ENCODE peak calls at places on chromosomes 16 and 17, in ten cellular contexts. U is activated gamma-delta T cell; B is cardiac fibroblast; R is B cell; I is germinal center; A is NCI-H774; M is left lung; T is CD4-positive, alpha-beta memory T cell; V is heart left ventricle; H is stimulated activated CD4-positive, alpha-beta T cell treated with anti-CD3 and anti-CD28 coated beads, Interleukin-1b, Interleukin-23, amount 100 ng/mL, for 1 hour. W is an unnamed sample.

GRCh38 chr16:46814790-46815189 is 16.2 kb downstream of the C16orf87 start:
- DNase-seq in T (no peak), I (no peak), M (no peak), B (no peak), H (no peak), A (no peak), U (no peak), V (no peak), R (no peak), W (no peak)

GRCh38 chr16:23388786-23389185 is 64.2 kb downstream of the COG7 start:
- DNase-seq in M (no peak), V (no peak), I (no peak), H (no peak), R (no peak), A (no peak), B (no peak), U (no peak), T (no peak), W (no peak)

GRCh38 chr17:64622931-64623654 is 39.0 kb downstream of the SMURF2 start:
- DNase-seq in I (no peak), H (no peak), U (no peak), A (no peak), M (no peak), R (no peak), B (peak), V (no peak), T (no peak), W (peak)

GRCh38 chr16:3012828-3013420 is at the start of gene CLDN9:
- DNase-seq in U (no peak), B (no peak), I (no peak), H (no peak), V (no peak), R (no peak), M (no peak), T (no peak), A (no peak), W (no peak)

GRCh38 chr17:82483204-82483660 is 24.7 kb downstream of the NARF start:
- DNase-seq in B (no peak), M (no peak), R (no peak), T (no peak), I (no peak), A (no peak), U (no peak), H (no peak), V (no peak), W (no peak)

GRCh38 chr16:71923941-71924690 is 28.8 kb downstream of the IST1 start:
- DNase-seq in R (no peak), U (no peak), A (no peak), H (no peak), B (peak), I (no peak), T (no peak), V (no peak), M (no peak), W (no peak)

GRCh38 chr17:58084317-58084981 is 1.2 kb downstream of the DYNLL2 start:
- DNase-seq in T (peak), V (no peak), I (peak), M (no peak), U (no peak), H (no peak), R (no peak), B (peak), A (peak), W (peak)

GRCh38 chr16:58476791-58477190 is 23.2 kb upstream of the NDRG4 start:
- DNase-seq in I (no peak), A (no peak), M (no peak), T (no peak), V (no peak), R (no peak), H (no peak), B (no peak), U (no peak), W (no peak)

GRCh38 chr17:28004344-28004743 is 38.1 kb upstream of the NLK start:
- DNase-seq in T (peak), I (no peak), H (no peak), R (no peak), U (no peak), M (no peak), B (no peak), A (no peak), V (no peak), W (no peak)

GRCh38 chr16:48123104-48123788 is 32.5 kb downstream of the ABCC12 start:
- DNase-seq in R (no peak), U (no peak), A (no peak), M (no peak), V (no peak), B (peak), I (no peak), T (no peak), H (no peak), W (peak)

GRCh38 chr17:29844339-29845048 is 85.5 kb downstream of the SSH2 start:
- DNase-seq in V (no peak), A (no peak), M (no peak), U (no peak), H (no peak), I (no peak), B (peak), T (no peak), R (no peak), W (no peak)

GRCh38 chr16:48535831-48536599 is 74.0 kb downstream of the N4BP1 start:
- DNase-seq in V (peak), M (peak), A (no peak), H (no peak), I (no peak), T (no peak), B (peak), U (no peak), R (no peak), W (peak)

W was measured in AG20443.